ENCODE peak calls at places on chromosomes 5 and 9, in nine cellular contexts. T is mucosa of descending colon, Y is left ventricle myocardium inferior, X is mesenchymal stem cell, R is PC-9, K is mammary epithelial cell, E is neuronal stem cell, P is PC-3, B is fibroblast of lung. J is an unnamed sample.

GRCh38 chr9:27194401-27195091 is 85.5 kb downstream of the TEK start:
- DNase-seq in T (no peak), Y (no peak), X (peak; percentile 97), R (no peak), K (peak; percentile 66), E (no peak), P (peak; percentile 72), B (peak; percentile 89), J (no peak)

GRCh38 chr5:181217111-181217804 is 5.8 kb upstream of the TRIM41 start:
- DNase-seq in T (peak; percentile 72), Y (peak; percentile 53), X (peak; percentile 85), R (peak; percentile 57), K (peak; percentile 58), E (peak; percentile 65), P (peak; percentile 48), B (peak; percentile 58), J (peak; percentile 68)

GRCh38 chr5:129135633-129136032 is 41.1 kb downstream of the ISOC1 start:
- DNase-seq in T (no peak), Y (no peak), X (no peak), R (no peak), K (no peak), E (no peak), P (peak; percentile 41), B (no peak), J (peak; percentile 3)

GRCh38 chr5:64792474-64792873 is 23.7 kb downstream of the CWC27 start:
- DNase-seq in T (no peak), Y (no peak), X (no peak), R (no peak), K (no peak), E (no peak), P (no peak), B (no peak), J (no peak)

GRCh38 chr5:98927242-98927987 is 1.4 kb downstream of the CHD1 start:
- DNase-seq in T (no peak), Y (peak; percentile 22), X (peak; percentile 81), R (no peak), K (peak; percentile 74), E (peak; percentile 21), P (peak; percentile 71), B (peak; percentile 80), J (peak; percentile 81)

GRCh38 chr9:137294091-137294683 is 7.9 kb downstream of the NRARP start:
- DNase-seq in T (no peak), Y (no peak), X (peak; percentile 39), R (peak; percentile 69), K (peak; percentile 47), E (no peak), P (peak; percentile 74), B (peak; percentile 42), J (no peak)

GRCh38 chr5:174239718-174240117 is 194.2 kb downstream of the NSG2 start:
- DNase-seq in T (no peak), Y (no peak), X (no peak), R (no peak), K (no peak), E (no peak), P (peak; percentile 7), B (peak; percentile 77), J (no peak)

GRCh38 chr9:5790923-5791322 is 42.0 kb downstream of the ERMP1 start:
- DNase-seq in T (no peak), Y (no peak), X (no peak), R (no peak), K (no peak), E (no peak), P (no peak), B (no peak), J (no peak)

GRCh38 chr5:147479949-147480348 is 29.9 kb downstream of the DPYSL3 start:
- DNase-seq in T (no peak), Y (no peak), X (peak; percentile 36), R (no peak), K (no peak), E (no peak), P (peak; percentile 65), B (peak; percentile 84), J (no peak)
- H3K4me1 ChIP-seq in T (peaks cover 2% of the 10 kb centered on the region), Y (peaks cover 57% of the 10 kb centered on the region), X (peaks cover 12% of the 10 kb centered on the region), R (no peaks in the 10 kb centered on the region), K (no peaks in the 10 kb centered on the region), E (peaks cover 2% of the 10 kb centered on the region), P (peaks cover 16% of the 10 kb centered on the region), B (peaks cover 14% of the 10 kb centered on the region), J (no peaks in the 10 kb centered on the region)

GRCh38 chr5:141409598-141410306 is 1.9 kb downstream of the PCDHGB6 start:
- DNase-seq in T (peak; percentile 36), Y (no peak), X (no peak), R (no peak), K (no peak), E (no peak), P (no peak), B (no peak), J (no peak)

GRCh38 chr5:141412853-141413539 is at the start of gene PCDHGA10:
- DNase-seq in T (peak; percentile 41), Y (no peak), X (peak; percentile 77), R (peak; percentile 58), K (peak; percentile 34), E (peak; percentile 18), P (no peak), B (peak; percentile 65), J (peak; percentile 77)

GRCh38 chr5:141413540-141414069 is 818 bp downstream of the PCDHGA10 start:
- DNase-seq in T (peak; percentile 27), Y (no peak), X (peak; percentile 12), R (no peak), K (no peak), E (no peak), P (no peak), B (no peak), J (no peak)

DNA sequence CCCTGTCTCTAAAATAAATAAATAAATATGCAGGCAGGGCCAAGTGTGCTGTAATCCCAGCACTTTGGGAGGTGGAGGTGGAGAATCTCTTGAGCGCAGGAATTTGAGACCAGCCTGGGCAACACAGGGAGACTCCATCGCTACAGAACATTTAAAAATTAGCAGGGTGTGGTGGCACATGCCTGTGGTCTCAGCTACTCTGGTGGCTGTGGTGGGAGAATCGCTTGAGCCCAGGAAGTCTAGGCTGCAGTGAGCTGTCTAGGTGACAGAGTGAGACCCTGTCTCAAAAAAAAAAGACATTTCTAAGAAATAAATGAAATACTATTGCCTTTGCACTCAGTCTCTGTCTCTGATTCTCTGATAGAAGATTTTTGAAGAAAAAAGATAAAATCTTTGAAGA is 1.2 kb upstream of the PCDHGA10 start:
- DNase-seq in T (no peak), Y (no peak), X (peak; percentile 4), R (no peak), K (no peak), E (no peak), P (no peak), B (no peak), J (no peak)
- H3K9me3 ChIP-seq in T (peaks cover 91% of the 10 kb centered on the region), Y (peaks cover 100% of the 10 kb centered on the region), X (peaks cover 22% of the 10 kb centered on the region), R (no peaks in the 10 kb centered on the region), K (peaks cover 43% of the 10 kb centered on the region), E (peaks cover 49% of the 10 kb centered on the region), P (peaks cover 11% of the 10 kb centered on the region), B (peaks cover 6% of the 10 kb centered on the region), J (peaks cover 8% of the 10 kb centered on the region)

GRCh38 chr9:91908293-91908623 is 41.8 kb downstream of the ROR2 start:
- DNase-seq in T (no peak), Y (no peak), X (no peak), R (no peak), K (no peak), E (no peak), P (no peak), B (no peak), J (no peak)
- H3K4me1 ChIP-seq in T (no peaks in the 10 kb centered on the region), Y (no peaks in the 10 kb centered on the region), X (peaks cover 25% of the 10 kb centered on the region), R (no peaks in the 10 kb centered on the region), K (no peaks in the 10 kb centered on the region), E (peaks cover 19% of the 10 kb centered on the region), P (no peaks in the 10 kb centered on the region), B (peaks cover 3% of the 10 kb centered on the region), J (peaks cover 34% of the 10 kb centered on the region)

GRCh38 chr5:141403387-141403786 is 809 bp downstream of the PCDHGA9 start:
- DNase-seq in T (no peak), Y (no peak), X (no peak), R (no peak), K (no peak), E (no peak), P (no peak), B (no peak), J (no peak)
- H3K9me3 ChIP-seq in T (peaks cover 88% of the 10 kb centered on the region), Y (peaks cover 100% of the 10 kb centered on the region), X (peaks cover 54% of the 10 kb centered on the region), R (no peaks in the 10 kb centered on the region), K (peaks cover 59% of the 10 kb centered on the region), E (peaks cover 33% of the 10 kb centered on the region), P (peaks cover 14% of the 10 kb centered on the region), B (peaks cover 4% of the 10 kb centered on the region), J (no peaks in the 10 kb centered on the region)

GRCh38 chr9:38016375-38017120 is 52.5 kb downstream of the SHB start:
- DNase-seq in T (no peak), Y (no peak), X (peak; percentile 69), R (no peak), K (peak; percentile 35), E (no peak), P (peak; percentile 39), B (peak; percentile 93), J (peak; percentile 39)
- H3K4me1 ChIP-seq in T (peaks cover 2% of the 10 kb centered on the region), Y (peaks cover 65% of the 10 kb centered on the region), X (peaks cover 58% of the 10 kb centered on the region), R (peaks cover 56% of the 10 kb centered on the region), K (peaks cover 54% of the 10 kb centered on the region), E (peaks cover 48% of the 10 kb centered on the region), P (peaks cover 57% of the 10 kb centered on the region), B (peaks cover 16% of the 10 kb centered on the region), J (peaks cover 42% of the 10 kb centered on the region)

GRCh38 chr5:123089971-123090640 is 1.1 kb downstream of the PRDM6 start:
- DNase-seq in T (no peak), Y (peak; percentile 20), X (peak; percentile 19), R (no peak), K (no peak), E (no peak), P (no peak), B (peak; percentile 25), J (peak; percentile 64)
- H3K9me3 ChIP-seq in T (no peaks in the 10 kb centered on the region), Y (no peaks in the 10 kb centered on the region), X (no peaks in the 10 kb centered on the region), R (no peaks in the 10 kb centered on the region), K (no peaks in the 10 kb centered on the region), E (no peaks in the 10 kb centered on the region), P (no peaks in the 10 kb centered on the region), B (no peaks in the 10 kb centered on the region), J (no peaks in the 10 kb centered on the region)

DNA sequence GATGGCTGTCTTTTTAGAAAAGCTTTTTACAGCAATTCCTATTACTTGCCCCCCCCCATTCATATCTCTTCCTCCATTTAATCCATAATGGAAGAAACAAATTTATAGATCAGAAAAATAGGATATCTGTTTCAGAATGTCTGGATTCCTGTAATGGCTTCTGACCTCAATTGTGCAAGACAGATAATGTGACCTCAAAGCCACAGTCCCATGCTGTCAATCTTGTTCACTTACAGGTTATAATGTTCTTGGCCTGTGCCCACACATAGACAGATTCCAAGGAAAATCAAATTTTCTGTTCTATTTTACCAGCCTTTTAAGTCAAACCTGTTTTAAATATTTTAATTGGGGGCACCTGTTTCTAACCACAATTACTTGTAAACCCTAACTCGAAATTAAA is 143.4 kb downstream of the ENTREP1 start:
- DNase-seq in T (no peak), Y (no peak), X (no peak), R (no peak), K (no peak), E (no peak), P (no peak), B (no peak), J (no peak)
- H3K4me1 ChIP-seq in T (peaks cover 30% of the 10 kb centered on the region), Y (no peaks in the 10 kb centered on the region), X (no peaks in the 10 kb centered on the region), R (no peaks in the 10 kb centered on the region), K (no peaks in the 10 kb centered on the region), E (peaks cover 10% of the 10 kb centered on the region), P (no peaks in the 10 kb centered on the region), B (no peaks in the 10 kb centered on the region), J (peaks cover 8% of the 10 kb centered on the region)

DNA sequence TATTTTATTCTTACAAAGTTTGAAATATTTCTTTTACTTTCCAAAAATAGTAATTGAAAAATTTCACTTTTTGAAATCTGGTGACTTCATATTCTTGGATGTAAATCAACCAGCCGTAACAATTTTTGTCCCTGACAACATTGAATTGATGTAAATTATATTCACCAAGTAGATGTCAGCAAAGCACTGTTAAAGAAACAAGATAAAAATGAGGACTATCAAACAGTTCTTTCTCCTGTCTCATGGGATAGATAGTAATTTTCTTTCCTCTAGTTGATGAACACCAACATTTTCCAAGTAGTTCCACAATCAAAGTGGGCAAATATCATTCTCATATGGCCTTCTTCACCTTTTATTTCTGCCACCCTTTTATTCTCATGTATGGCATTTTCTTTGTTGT is 1461.9 kb downstream of the MAT2B start:
- DNase-seq in T (no peak), Y (no peak), X (no peak), R (no peak), K (no peak), E (no peak), P (no peak), B (no peak), J (no peak)
- H3K9me3 ChIP-seq in T (no peaks in the 10 kb centered on the region), Y (peaks cover 4% of the 10 kb centered on the region), X (no peaks in the 10 kb centered on the region), R (no peaks in the 10 kb centered on the region), K (no peaks in the 10 kb centered on the region), E (no peaks in the 10 kb centered on the region), P (no peaks in the 10 kb centered on the region), B (no peaks in the 10 kb centered on the region), J (no peaks in the 10 kb centered on the region)